ENCODE peak calls at places on chromosomes 12 and 14, in seven cellular contexts. O is stomach, E is A549, D is sigmoid colon, X is tibial nerve, F is HepG2, Q is ovary. R is an unnamed sample.
A peak's percentile ranks its signal among the peaks of the same experiment; 100 is the strongest.

GRCh38 chr14:69487226-69487625 is 2.7 kb downstream of the PLEKHD1 start:
- DNase-seq in O (no peak), E (no peak), D (no peak), X (no peak), F (no peak), Q (no peak), R (no peak)

GRCh38 chr12:20967756-20968155 is 157.3 kb downstream of the SLCO1B3 start:
- DNase-seq in O (no peak), E (no peak), D (no peak), X (no peak), F (no peak), Q (no peak), R (no peak)

GRCh38 chr14:71511152-71511551 is 421.1 kb upstream of the RGS6 start:
- DNase-seq in O (no peak), E (no peak), D (no peak), X (no peak), F (no peak), Q (no peak), R (no peak)

GRCh38 chr14:50257728-50258127 is 26.4 kb upstream of the SOS2 start:
- DNase-seq in O (no peak), E (no peak), D (no peak), X (no peak), F (no peak), Q (no peak), R (no peak)

GRCh38 chr12:98868538-98868937 is 223.4 kb downstream of the APAF1 start:
- DNase-seq in O (no peak), E (no peak), D (no peak), X (no peak), F (no peak), Q (no peak), R (no peak)

GRCh38 chr12:1890810-1891209 is 27.6 kb downstream of the CACNA2D4 start:
- DNase-seq in O (no peak), E (no peak), D (no peak), X (no peak), F (no peak), Q (no peak), R (no peak)

GRCh38 chr12:15679146-15679545 is 110.0 kb downstream of the EPS8 start:
- DNase-seq in O (no peak), E (no peak), D (no peak), X (no peak), F (peak; percentile 3), Q (no peak), R (no peak)

GRCh38 chr14:51342226-51342625 is 102.2 kb downstream of the TMX1 start:
- DNase-seq in O (no peak), E (peak; percentile 16), D (no peak), X (no peak), F (peak; percentile 7), Q (no peak), R (no peak)

GRCh38 chr14:90608281-90608680 is 207.9 kb downstream of the TTC7B start:
- DNase-seq in O (no peak), E (no peak), D (peak; percentile 59), X (no peak), F (no peak), Q (no peak), R (no peak)

GRCh38 chr12:307406-307805 is 44.8 kb upstream of the SLC6A13 start:
- DNase-seq in O (no peak), E (no peak), D (no peak), X (no peak), F (no peak), Q (no peak), R (no peak)

DNA sequence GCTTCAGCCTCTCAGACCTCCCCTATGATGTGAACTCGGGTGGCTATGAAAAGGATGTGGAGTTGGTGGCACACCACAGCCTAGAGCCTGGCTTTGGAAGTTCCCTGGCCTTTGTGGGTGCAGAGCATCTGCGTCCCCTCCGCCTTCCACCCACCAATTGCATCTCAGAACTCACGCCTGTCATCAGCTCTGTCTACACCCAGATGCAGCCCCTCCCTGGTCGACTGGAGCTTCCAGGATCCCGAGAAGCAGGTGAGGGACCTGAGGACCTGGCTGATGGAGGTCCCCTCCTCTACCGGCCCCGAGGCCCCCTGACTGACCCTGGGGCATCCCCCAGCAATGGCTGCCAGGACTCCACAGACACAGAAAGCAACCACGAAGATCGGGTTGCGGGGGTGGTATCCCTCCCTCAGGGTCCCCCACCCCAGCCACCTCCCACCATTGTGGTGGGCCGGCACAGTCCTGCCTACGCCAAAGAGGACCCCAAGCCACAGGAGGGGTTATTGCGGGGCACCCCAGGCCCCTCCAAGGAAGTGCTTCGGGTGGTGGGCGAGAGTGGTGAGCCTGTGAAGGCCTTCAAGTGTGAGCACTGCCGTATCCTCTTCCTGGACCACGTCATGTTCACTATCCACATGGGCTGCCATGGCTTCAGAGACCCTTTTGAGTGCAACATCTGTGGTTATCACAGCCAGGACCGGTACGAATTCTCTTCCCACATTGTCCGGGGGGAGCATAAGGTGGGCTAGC is 7.0 kb upstream of the RPS26 start:
- DNase-seq in O (no peak), E (no peak), D (no peak), X (no peak), F (no peak), Q (no peak), R (peak; percentile 48)
- TF ChIP-seq EP300 in O (no peak), E (no peak), D (no peak), X (no peak), F (no peak), Q (no peak), R (no peak)

DNA sequence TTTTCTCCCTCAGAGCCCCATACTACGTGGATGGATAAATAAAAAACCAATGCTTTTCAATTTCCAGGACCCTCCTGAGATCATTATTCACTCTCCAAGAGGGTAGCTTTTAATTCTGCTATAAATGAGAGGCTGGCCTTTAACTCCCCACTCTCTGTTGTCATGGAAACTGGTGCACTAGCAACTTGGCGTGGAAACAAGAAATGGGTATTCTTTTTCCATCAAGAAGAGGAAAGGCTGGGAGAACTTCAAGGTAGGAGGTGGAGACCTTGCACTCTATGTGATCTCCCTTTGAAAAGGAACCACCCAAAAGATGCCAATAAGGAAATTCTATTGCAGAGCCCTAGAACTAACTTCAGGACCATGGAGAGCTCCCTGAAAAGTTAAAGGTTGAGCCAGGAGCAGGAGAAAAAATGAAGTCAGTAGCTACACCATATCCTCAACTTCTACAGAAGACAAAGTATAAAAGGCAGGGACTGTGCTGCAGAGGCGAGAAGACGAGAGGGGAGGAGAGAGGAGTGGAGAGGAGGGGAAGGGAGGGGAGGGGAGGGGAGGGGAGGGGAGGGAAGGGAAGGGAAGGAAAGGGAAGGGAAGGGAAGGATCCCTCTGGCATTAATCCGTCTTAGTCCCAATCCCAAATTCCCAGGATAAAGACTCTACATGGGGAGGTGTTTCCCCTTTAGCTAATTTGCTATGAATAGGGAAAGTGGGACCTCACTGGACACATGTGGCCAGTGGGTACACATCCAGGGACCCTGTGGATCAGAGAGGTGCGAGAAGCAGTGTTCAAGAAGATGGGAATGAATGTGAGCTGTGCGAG is 46.7 kb upstream of the FICD start:
- DNase-seq in O (no peak), E (peak; percentile 27), D (no peak), X (peak; percentile 35), F (peak; percentile 21), Q (no peak), R (no peak)
- H3K4me3 ChIP-seq in O (no peak overlapping the region), E (no peak overlapping the region), D (no peak overlapping the region), X (no peak overlapping the region), F (no peak overlapping the region), Q (no peak overlapping the region), R (no peak overlapping the region)

GRCh38 chr14:88078525-88078924 is 73.6 kb downstream of the GPR65 start:
- DNase-seq in O (no peak), E (no peak), D (no peak), X (no peak), F (no peak), Q (no peak), R (no peak)

GRCh38 chr14:88075298-88075981 is 70.5 kb downstream of the GPR65 start:
- DNase-seq in O (no peak), E (no peak), D (no peak), X (no peak), F (peak; percentile 5), Q (no peak), R (no peak)

GRCh38 chr14:88079624-88080023 is 74.7 kb downstream of the GPR65 start:
- DNase-seq in O (no peak), E (no peak), D (no peak), X (no peak), F (no peak), Q (no peak), R (no peak)
- TF ChIP-seq CTCF in O (no peak), E (no peak), D (no peak), X (no peak), F (no peak), Q (no peak), R (no peak)

GRCh38 chr12:65725376-65725775 is 98.9 kb upstream of the HMGA2 start:
- DNase-seq in O (no peak), E (no peak), D (no peak), X (no peak), F (no peak), Q (no peak), R (no peak)

GRCh38 chr12:65731771-65732170 is 92.5 kb upstream of the HMGA2 start:
- DNase-seq in O (no peak), E (no peak), D (no peak), X (no peak), F (no peak), Q (no peak), R (no peak)

GRCh38 chr12:65734226-65734625 is 90.1 kb upstream of the HMGA2 start:
- DNase-seq in O (no peak), E (no peak), D (no peak), X (no peak), F (no peak), Q (no peak), R (no peak)

GRCh38 chr12:65728348-65728912 is 95.9 kb upstream of the HMGA2 start:
- DNase-seq in O (no peak), E (no peak), D (no peak), X (no peak), F (no peak), Q (no peak), R (no peak)

DNA sequence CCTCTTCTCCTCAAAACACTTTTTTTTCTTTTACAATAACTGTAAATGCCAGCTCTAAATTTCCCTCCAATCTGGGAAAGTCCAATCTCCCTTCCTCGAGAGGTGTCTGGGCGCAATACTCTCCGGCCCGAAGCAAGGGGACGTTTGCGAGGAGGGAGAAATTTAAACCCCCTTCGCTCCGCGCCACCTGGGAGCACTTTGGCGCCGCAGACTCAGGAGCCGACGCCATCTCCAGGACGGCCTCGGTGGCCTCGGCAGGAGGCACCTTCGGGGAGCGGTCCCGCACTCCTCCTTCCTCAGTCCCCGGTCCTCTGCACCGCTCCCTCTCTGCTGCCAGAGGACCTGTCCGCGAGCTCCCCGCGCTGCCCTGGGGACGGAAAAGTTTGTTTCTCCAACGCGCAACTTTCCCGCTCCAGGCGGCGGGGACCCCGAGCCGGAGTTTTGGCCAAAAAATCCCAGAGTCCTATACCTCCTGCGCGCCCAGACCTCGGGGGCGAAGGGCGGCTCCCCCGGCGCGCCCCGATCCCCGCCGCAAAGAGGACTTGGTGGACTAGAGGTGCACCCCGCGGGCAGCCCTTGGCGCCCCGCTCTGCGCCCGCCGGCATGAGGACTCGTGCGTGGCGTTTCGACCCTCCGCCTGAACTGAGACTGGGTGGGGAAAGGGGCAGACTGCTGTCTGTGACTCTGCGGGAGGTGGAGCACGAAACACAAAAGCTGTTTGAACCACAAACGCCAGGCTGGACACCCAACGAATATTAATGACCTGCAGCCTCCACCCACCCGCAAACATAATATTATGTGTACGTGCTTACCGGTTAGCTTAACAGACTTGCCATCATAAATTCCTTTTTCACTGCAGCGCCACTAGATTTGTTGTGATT is 95.1 kb upstream of the HMGA2 start:
- DNase-seq in O (no peak), E (no peak), D (no peak), X (no peak), F (no peak), Q (no peak), R (peak; percentile 72)
- TF ChIP-seq EP300 in O (no peak), E (no peak), D (no peak), X (no peak), F (no peak), Q (no peak), R (no peak)